ENCODE peak calls at places on chromosome 16, in seven cellular contexts. D is OCI-LY7, I is lower leg skin, V is stomach, F is right atrium auricular region, Z is heart left ventricle, P is A549. N is an unnamed sample.

GRCh38 chr16:15946257-15947044 is 3.0 kb upstream of the ABCC1 start:
- DNase-seq in F (no peak), Z (no peak), V (no peak), I (no peak), D (no peak), P (peak; percentile 93), N (peak; percentile 88)

GRCh38 chr16:12901597-12902436 is at the start of gene SHISA9:
- DNase-seq in D (no peak), F (no peak), P (no peak), V (no peak), Z (no peak), I (no peak), N (peak; percentile 38)

GRCh38 chr16:8572919-8573724 is 17.2 kb downstream of the TMEM114 start:
- DNase-seq in F (no peak), D (peak; percentile 46), P (peak; percentile 53), I (peak; percentile 78), V (no peak), Z (no peak), N (peak; percentile 69)

GRCh38 chr16:2341456-2342447 is 1.2 kb upstream of the ABCA3 start:
- DNase-seq in F (no peak), V (no peak), P (no peak), Z (no peak), D (no peak), I (peak; percentile 89), N (no peak)

GRCh38 chr16:48049832-48050231 is 106.0 kb downstream of the ABCC12 start:
- DNase-seq in V (no peak), I (peak; percentile 5), Z (no peak), P (no peak), D (no peak), F (no peak), N (no peak)

GRCh38 chr16:15592324-15592723 is 50.6 kb downstream of the MARF1 start:
- DNase-seq in Z (no peak), D (no peak), V (no peak), P (no peak), F (no peak), I (no peak), N (no peak)

GRCh38 chr16:984736-985135 is 3.2 kb downstream of the SOX8 start:
- DNase-seq in D (no peak), I (no peak), V (no peak), F (no peak), Z (no peak), P (no peak), N (no peak)

GRCh38 chr16:9047689-9048301 is 43.6 kb upstream of the HAPSTR1 start:
- DNase-seq in V (peak; percentile 86), D (no peak), P (peak; percentile 98), F (peak; percentile 90), Z (peak; percentile 93), I (peak; percentile 95), N (peak; percentile 100)

GRCh38 chr16:82150569-82150968 is 19.5 kb downstream of the MPHOSPH6 start:
- DNase-seq in F (no peak), Z (no peak), V (no peak), P (no peak), I (no peak), D (no peak), N (no peak)

GRCh38 chr16:12132290-12132689 is 155.8 kb downstream of the SNX29 start:
- DNase-seq in V (no peak), I (no peak), D (no peak), P (no peak), F (no peak), Z (no peak), N (peak; percentile 92)

GRCh38 chr16:23689442-23690187 is 10.9 kb downstream of the PLK1 start:
- DNase-seq in V (no peak), Z (no peak), P (no peak), D (no peak), F (no peak), I (no peak), N (no peak)

GRCh38 chr16:80014241-80014939 is 413.9 kb upstream of the MAF start:
- DNase-seq in P (peak; percentile 88), V (no peak), I (no peak), Z (no peak), F (no peak), D (no peak), N (no peak)

GRCh38 chr16:5428932-5429331 is 331.3 kb upstream of the EEF2KMT start:
- DNase-seq in F (no peak), V (no peak), I (no peak), Z (no peak), D (no peak), P (no peak), N (no peak)

GRCh38 chr16:83954577-83955016 is 1.6 kb downstream of the OSGIN1 start:
- DNase-seq in V (peak; percentile 56), Z (peak; percentile 66), F (peak; percentile 80), I (no peak), D (no peak), P (peak; percentile 61), N (peak; percentile 72)
- H3K4me3 ChIP-seq in V (no peak overlapping the region), Z (peak overlapping the region; percentile 74), F (no peak overlapping the region), I (no peak overlapping the region), D (no peak overlapping the region), P (peak overlapping the region; percentile 67), N (no peak overlapping the region)

DNA sequence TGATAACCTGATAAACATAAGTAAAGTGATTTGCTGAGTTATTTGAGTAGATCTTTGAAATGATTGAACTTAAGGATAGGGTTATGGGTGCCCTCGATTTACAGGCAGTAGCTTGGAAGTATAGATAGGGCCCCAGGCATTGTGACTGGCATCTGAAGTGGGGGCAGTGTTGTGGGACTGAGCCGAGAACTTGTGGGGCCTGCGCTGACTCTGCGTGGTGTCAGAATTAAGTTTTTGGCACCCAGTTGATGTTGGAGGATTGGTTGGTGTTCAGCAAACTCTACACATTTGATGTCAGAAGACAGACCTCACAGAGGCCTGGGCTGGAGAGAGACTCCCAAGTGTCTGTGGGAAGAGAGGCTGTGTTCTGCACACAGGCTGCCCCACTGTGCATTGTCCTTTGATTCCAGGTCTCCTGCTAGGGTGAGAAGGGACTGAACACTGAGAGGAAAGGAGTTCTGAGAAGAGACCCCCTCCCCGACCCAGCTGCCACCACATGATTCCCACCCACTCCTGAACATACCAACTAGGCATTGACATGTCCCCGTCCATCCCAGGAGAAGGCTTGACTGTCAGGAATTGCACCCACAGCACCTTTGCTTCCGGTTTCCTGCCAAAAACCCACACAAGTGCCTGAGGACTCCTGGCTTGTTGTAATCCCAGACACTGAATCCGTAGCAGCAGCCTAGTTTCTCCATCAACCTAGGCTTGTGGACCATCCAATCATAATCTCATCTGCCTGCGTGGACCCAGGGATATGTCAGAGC is 4.5 kb downstream of the ZNF267 start:
- DNase-seq in V (no peak), Z (no peak), D (no peak), I (no peak), F (no peak), P (no peak), N (no peak)
- H3K4me3 ChIP-seq in V (no peak overlapping the region), Z (no peak overlapping the region), D (no peak overlapping the region), I (no peak overlapping the region), F (no peak overlapping the region), P (no peak overlapping the region), N (no peak overlapping the region)

DNA sequence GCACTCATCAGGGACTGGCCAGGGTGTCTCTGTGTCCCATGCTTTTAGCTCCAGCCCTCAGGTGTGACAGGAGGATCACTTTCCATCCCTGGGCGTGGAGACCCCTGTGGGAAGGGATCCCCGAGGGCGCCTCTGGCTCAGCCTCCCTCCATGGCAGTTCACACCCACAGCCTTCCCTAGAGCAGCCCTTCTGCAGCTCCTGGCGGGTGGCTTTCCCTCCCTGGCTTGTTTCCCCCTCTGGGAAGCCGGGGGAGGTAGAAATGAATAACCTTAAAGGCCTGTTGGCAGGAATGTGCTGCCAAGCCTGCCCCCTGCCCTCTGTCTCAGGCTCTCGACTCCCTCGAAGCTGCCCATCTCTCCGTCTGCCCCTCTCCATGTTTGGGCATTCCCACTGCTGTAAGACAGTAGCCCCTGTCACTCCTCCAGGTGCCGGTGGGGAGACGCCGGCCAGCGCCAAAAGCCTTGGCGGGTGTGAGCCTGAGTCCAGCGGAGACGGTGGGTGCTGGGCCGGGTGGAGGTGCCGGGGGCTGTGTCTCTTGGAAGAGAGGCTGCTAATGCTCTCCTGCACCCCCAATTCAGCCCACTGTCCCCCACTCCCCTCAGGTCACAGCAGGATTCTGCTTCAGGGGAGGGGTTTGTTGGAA is 2.1 kb upstream of the ATP2A1 start:
- DNase-seq in V (no peak), D (no peak), Z (no peak), I (no peak), P (no peak), F (no peak), N (no peak)
- H3K4me3 ChIP-seq in V (no peak overlapping the region), D (no peak overlapping the region), Z (no peak overlapping the region), I (no peak overlapping the region), P (no peak overlapping the region), F (no peak overlapping the region), N (no peak overlapping the region)

GRCh38 chr16:87231295-87231694 is 85.9 kb downstream of the C16orf95 start:
- DNase-seq in P (no peak), V (no peak), F (no peak), D (no peak), Z (no peak), I (no peak), N (no peak)
- H3K4me3 ChIP-seq in P (no peak overlapping the region), V (no peak overlapping the region), F (no peak overlapping the region), D (no peak overlapping the region), Z (no peak overlapping the region), I (no peak overlapping the region), N (no peak overlapping the region)

DNA sequence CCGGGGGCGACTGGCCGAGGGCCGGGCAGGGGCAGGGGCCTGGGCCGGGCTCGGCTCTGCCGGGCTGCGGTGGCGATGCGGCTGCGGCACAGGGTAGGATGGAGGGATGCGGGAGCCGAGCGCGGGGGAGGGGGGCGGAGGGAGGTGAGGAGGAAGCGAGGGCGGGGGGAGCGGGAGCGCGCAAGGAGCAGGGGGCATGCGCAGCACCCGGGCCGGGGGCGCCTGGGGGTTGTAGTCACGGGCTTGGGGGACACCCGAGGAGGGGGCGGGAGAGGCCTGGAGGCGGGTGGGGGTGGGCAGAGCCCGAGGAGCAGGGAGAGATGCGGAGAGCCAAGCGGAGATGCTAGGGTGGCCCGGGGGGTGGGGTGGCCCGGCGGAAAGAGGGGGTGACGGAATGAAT is at the start of gene STX1B:
- DNase-seq in D (no peak), Z (peak; percentile 13), V (no peak), I (peak; percentile 83), P (no peak), F (no peak), N (peak; percentile 26)
- H3K4me3 ChIP-seq in D (no peak within 1 kb of the TSS), Z (no peak within 1 kb of the TSS), V (no peak within 1 kb of the TSS), I (no peak within 1 kb of the TSS), P (no peak within 1 kb of the TSS), F (no peak within 1 kb of the TSS), N (peak within 1 kb of the TSS; percentile 54)

DNA sequence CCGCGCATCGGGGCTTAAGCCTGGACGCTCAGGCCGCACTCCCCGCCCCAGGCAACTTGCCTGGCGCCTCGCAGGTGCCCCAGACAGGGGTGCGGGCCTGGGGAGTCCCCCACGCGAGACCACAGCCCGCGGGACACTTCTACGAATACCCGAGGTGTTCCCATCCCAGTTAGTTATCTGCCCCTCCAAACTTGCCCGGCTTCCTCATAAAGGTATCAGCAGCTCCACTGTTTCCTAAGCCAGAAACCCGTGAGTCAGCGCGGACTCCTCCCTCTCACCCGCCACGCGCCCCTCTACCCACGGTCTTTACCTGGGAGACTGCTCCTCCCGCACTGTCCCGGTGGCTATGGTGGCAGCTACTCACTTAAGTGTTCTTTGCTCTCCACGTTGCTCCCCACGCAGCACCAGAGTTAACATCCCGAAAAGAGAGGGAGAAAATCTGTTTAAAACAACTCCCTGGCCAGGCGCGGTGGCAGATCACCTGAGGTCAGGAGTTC is 1.0 kb upstream of the CREBBP start:
- DNase-seq in V (no peak), I (no peak), Z (no peak), D (no peak), F (no peak), P (no peak), N (no peak)
- H3K4me3 ChIP-seq in V (peak overlapping the region; percentile 90), I (no peak overlapping the region), Z (peak overlapping the region; percentile 94), D (peak overlapping the region; percentile 66), F (peak overlapping the region; percentile 54), P (peak overlapping the region; percentile 94), N (peak overlapping the region; percentile 64)